ENCODE peak calls at places on chromosomes 2 and 18, in nine cellular contexts. K, R, Q, S, L, Y, D, G and I are unnamed samples.

GRCh38 chr18:77560334-77560970 is 310.8 kb downstream of the GALR1 start:
- DNase-seq in Q (no peak), D (no peak), S (no peak), R (no peak), G (no peak), K (no peak), Y (no peak), L (no peak), I (no peak)

GRCh38 chr2:210177769-210178168 is 6.6 kb upstream of the KANSL1L start:
- DNase-seq in S (no peak), K (no peak), L (no peak), D (no peak), Y (no peak), G (no peak), Q (no peak), R (no peak), I (no peak)

GRCh38 chr2:133293544-133294270 is 274.6 kb downstream of the NCKAP5 start:
- DNase-seq in Q (no peak), R (no peak), D (peak; percentile 77), K (no peak), S (no peak), G (no peak), Y (no peak), L (no peak), I (no peak)

GRCh38 chr2:36988008-36988407 is 21.7 kb upstream of the STRN start:
- DNase-seq in Y (no peak), G (no peak), R (no peak), D (no peak), K (no peak), Q (no peak), S (no peak), L (no peak), I (no peak)

GRCh38 chr18:36470896-36471295 is 173.4 kb downstream of the FHOD3 start:
- DNase-seq in D (no peak), L (no peak), R (no peak), G (no peak), Y (no peak), S (no peak), K (no peak), Q (no peak), I (no peak)

GRCh38 chr2:28828382-28828781 is 17.7 kb downstream of the SPDYA start:
- DNase-seq in Y (no peak), L (no peak), D (peak; percentile 8), R (no peak), K (no peak), G (no peak), Q (no peak), S (no peak), I (no peak)

GRCh38 chr18:50273203-50274043 is 7.1 kb upstream of the CFAP53 start:
- DNase-seq in Q (no peak), D (no peak), L (no peak), S (no peak), R (no peak), G (no peak), K (no peak), Y (no peak), I (no peak)

GRCh38 chr2:85935170-85935745 is 46.5 kb upstream of the ST3GAL5 start:
- DNase-seq in S (no peak), R (no peak), Y (no peak), K (no peak), L (no peak), G (no peak), Q (no peak), D (no peak), I (no peak)

GRCh38 chr2:185239491-185239890 is 499.1 kb upstream of the FSIP2 start:
- DNase-seq in D (no peak), G (no peak), S (no peak), K (no peak), L (no peak), Q (no peak), Y (no peak), R (no peak), I (no peak)

GRCh38 chr2:119005081-119005480 is 63.1 kb downstream of the MARCO start:
- DNase-seq in L (no peak), Q (no peak), D (no peak), K (no peak), R (no peak), G (no peak), Y (no peak), S (no peak), I (no peak)

GRCh38 chr2:100214265-100214961 is 72.0 kb upstream of the AFF3 start:
- DNase-seq in Q (no peak), D (no peak), R (no peak), L (no peak), G (no peak), Y (peak; percentile 87), S (no peak), K (no peak), I (peak; percentile 56)

GRCh38 chr2:36329746-36330145 is 25.8 kb upstream of the CRIM1 start:
- DNase-seq in D (peak; percentile 86), R (no peak), S (no peak), L (no peak), Q (no peak), K (peak; percentile 54), G (no peak), Y (no peak), I (no peak)

GRCh38 chr2:125168442-125168841 is 1143.4 kb downstream of the CNTNAP5 start:
- DNase-seq in Q (no peak), L (no peak), G (no peak), R (no peak), D (no peak), K (no peak), S (no peak), Y (no peak), I (no peak)

GRCh38 chr2:124027182-124027581 is 2.1 kb downstream of the CNTNAP5 start:
- DNase-seq in K (no peak), R (peak; percentile 29), L (no peak), Q (no peak), Y (no peak), G (peak; percentile 68), D (peak; percentile 6), S (no peak), I (no peak)

GRCh38 chr2:157231476-157231875 is 26.0 kb upstream of the GALNT5 start:
- DNase-seq in R (no peak), K (no peak), Y (no peak), S (no peak), D (no peak), Q (no peak), G (no peak), L (no peak), I (no peak)

GRCh38 chr18:74661690-74662089 is 64.0 kb downstream of the ZNF407 start:
- DNase-seq in G (no peak), L (no peak), D (no peak), Y (no peak), Q (no peak), R (no peak), K (no peak), S (no peak), I (no peak)

GRCh38 chr2:126900646-126901319 is 2.1 kb downstream of the TEX51 start:
- DNase-seq in G (no peak), D (no peak), S (no peak), K (no peak), L (no peak), Q (no peak), Y (no peak), R (no peak), I (peak; percentile 43)

GRCh38 chr2:239826786-239827510 is 198.2 kb downstream of the NDUFA10 start:
- DNase-seq in R (no peak), G (peak; percentile 4), K (no peak), L (no peak), S (no peak), Q (no peak), Y (peak; percentile 62), D (no peak), I (peak; percentile 34)

GRCh38 chr2:200405599-200406298 is 99.3 kb downstream of the SPATS2L start:
- DNase-seq in S (no peak), G (no peak), L (no peak), R (no peak), Y (no peak), D (peak; percentile 89), Q (no peak), K (peak; percentile 89), I (no peak)

GRCh38 chr18:39561136-39561535 is 1995.5 kb upstream of the CELF4 start:
- DNase-seq in R (no peak), Y (no peak), G (no peak), D (peak; percentile 5), K (no peak), Q (no peak), L (no peak), S (no peak), I (no peak)

GRCh38 chr18:50839341-50839740 is 19.5 kb upstream of the MRO start:
- DNase-seq in L (no peak), Q (no peak), Y (no peak), K (no peak), D (no peak), S (no peak), G (no peak), R (no peak), I (no peak)

GRCh38 chr2:67752964-67753363 is 309.8 kb downstream of the C1D start:
- DNase-seq in G (no peak), Q (no peak), Y (no peak), L (no peak), D (peak; percentile 77), K (no peak), R (no peak), S (no peak), I (no peak)

GRCh38 chr2:219344756-219345458 is 12.4 kb upstream of the RESP18 start:
- DNase-seq in Q (no peak), K (no peak), G (no peak), D (no peak), Y (peak; percentile 72), R (no peak), S (no peak), L (peak; percentile 10), I (no peak)

GRCh38 chr2:30417253-30417652 is 29.8 kb upstream of the LCLAT1 start:
- DNase-seq in K (no peak), Q (no peak), S (no peak), G (no peak), D (no peak), Y (peak; percentile 89), R (no peak), L (peak; percentile 53), I (no peak)

GRCh38 chr2:186603208-186603765 is 13.4 kb downstream of the ITGAV start:
- DNase-seq in S (no peak), R (no peak), Q (no peak), G (no peak), L (no peak), D (peak; percentile 6), K (no peak), Y (no peak), I (no peak)

GRCh38 chr2:237692601-237693079 is 65.3 kb downstream of the LRRFIP1 start:
- DNase-seq in G (peak; percentile 58), S (no peak), D (peak; percentile 36), Q (no peak), K (no peak), R (no peak), Y (peak; percentile 85), L (no peak), I (peak; percentile 83)